ENCODE peak calls at places on chromosomes 16 and 17, in four cellular contexts. One of them, this sample, is unnamed.

GRCh38 chr17:11369570-11369969 is 128.6 kb downstream of the SHISA6 start:
- DNase-seq in heart right ventricle: no peak
- DNase-seq in H1: no peak
- DNase-seq in GM12865: no peak
- DNase-seq in this sample: no peak

GRCh38 chr17:57553525-57553924 is 191.6 kb downstream of the CCDC182 start:
- DNase-seq in heart right ventricle: no peak
- DNase-seq in GM12865: no peak
- DNase-seq in H1: no peak
- DNase-seq in this sample: peak

GRCh38 chr17:20071824-20072691 is 62.9 kb downstream of the SPECC1 start:
- DNase-seq in H1: no peak
- DNase-seq in GM12865: no peak
- DNase-seq in heart right ventricle: no peak
- DNase-seq in this sample: no peak

GRCh38 chr17:57475786-57476185 is 219.5 kb downstream of the MSI2 start:
- DNase-seq in GM12865: no peak
- DNase-seq in heart right ventricle: no peak
- DNase-seq in H1: no peak
- DNase-seq in this sample: no peak

GRCh38 chr16:56389554-56389953 is 35.8 kb downstream of the AMFR start:
- DNase-seq in heart right ventricle: no peak
- DNase-seq in H1: no peak
- DNase-seq in GM12865: no peak
- DNase-seq in this sample: peak

GRCh38 chr17:17403899-17404576 is 72.8 kb upstream of the MED9 start:
- DNase-seq in heart right ventricle: no peak
- DNase-seq in H1: no peak
- DNase-seq in GM12865: no peak
- DNase-seq in this sample: no peak

GRCh38 chr17:57459286-57459915 is 203.1 kb downstream of the MSI2 start:
- DNase-seq in GM12865: peak
- DNase-seq in heart right ventricle: no peak
- DNase-seq in H1: no peak
- DNase-seq in this sample: peak

GRCh38 chr16:82031116-82032084 is 3.7 kb upstream of the HSD17B2 start:
- DNase-seq in H1: no peak
- DNase-seq in GM12865: peak
- DNase-seq in heart right ventricle: no peak
- DNase-seq in this sample: peak

GRCh38 chr16:71969353-71969752 is 30.8 kb downstream of the PKD1L3 start:
- DNase-seq in H1: no peak
- DNase-seq in GM12865: no peak
- DNase-seq in heart right ventricle: no peak
- DNase-seq in this sample: no peak

GRCh38 chr16:49890876-49891275 is 35.0 kb upstream of the ZNF423 start:
- DNase-seq in H1: peak
- DNase-seq in GM12865: peak
- DNase-seq in heart right ventricle: no peak
- DNase-seq in this sample: peak

GRCh38 chr16:66128363-66128725 is 238.1 kb upstream of the CDH5 start:
- DNase-seq in GM12865: no peak
- DNase-seq in heart right ventricle: no peak
- DNase-seq in H1: no peak
- DNase-seq in this sample: no peak

GRCh38 chr16:30003670-30004423 is 7.0 kb downstream of the DOC2A start:
- DNase-seq in H1: no peak
- DNase-seq in heart right ventricle: no peak
- DNase-seq in GM12865: no peak
- DNase-seq in this sample: no peak

GRCh38 chr17:70608193-70608592 is 438.9 kb downstream of the KCNJ2 start:
- DNase-seq in GM12865: no peak
- DNase-seq in H1: no peak
- DNase-seq in heart right ventricle: no peak
- DNase-seq in this sample: no peak

GRCh38 chr16:65663774-65664173 is 541.9 kb upstream of the CDH11 start:
- DNase-seq in heart right ventricle: no peak
- DNase-seq in GM12865: no peak
- DNase-seq in H1: no peak
- DNase-seq in this sample: no peak

GRCh38 chr16:1491327-1491726 is 1.8 kb upstream of the TELO2 start:
- DNase-seq in heart right ventricle: no peak
- DNase-seq in H1: no peak
- DNase-seq in GM12865: no peak
- DNase-seq in this sample: no peak

GRCh38 chr17:48388955-48389764 is 40.9 kb downstream of the SKAP1 start:
- DNase-seq in GM12865: no peak
- DNase-seq in heart right ventricle: no peak
- DNase-seq in H1: no peak
- DNase-seq in this sample: no peak

GRCh38 chr16:66843191-66843590 is 1.0 kb upstream of the CA7 start:
- DNase-seq in H1: no peak
- DNase-seq in heart right ventricle: no peak
- DNase-seq in GM12865: no peak
- DNase-seq in this sample: no peak

GRCh38 chr16:86181526-86181925 is 282.6 kb downstream of the IRF8 start:
- DNase-seq in H1: no peak
- DNase-seq in heart right ventricle: no peak
- DNase-seq in GM12865: peak
- DNase-seq in this sample: no peak

GRCh38 chr17:81870155-81870977 is 771 bp downstream of the ARHGDIA start:
- DNase-seq in GM12865: peak
- DNase-seq in heart right ventricle: peak
- DNase-seq in H1: peak
- DNase-seq in this sample: peak

GRCh38 chr16:10876305-10876704 is 697 bp upstream of the CIITA start:
- DNase-seq in heart right ventricle: no peak
- DNase-seq in H1: no peak
- DNase-seq in GM12865: peak
- DNase-seq in this sample: no peak

GRCh38 chr17:40069751-40070643 is 7.2 kb downstream of the THRA start:
- DNase-seq in H1: no peak
- DNase-seq in heart right ventricle: peak
- DNase-seq in GM12865: peak
- DNase-seq in this sample: peak

GRCh38 chr16:7746971-7747370 is 414.3 kb downstream of the RBFOX1 start:
- DNase-seq in H1: no peak
- DNase-seq in GM12865: no peak
- DNase-seq in heart right ventricle: no peak
- DNase-seq in this sample: no peak

GRCh38 chr17:39450051-39450450 is 1.0 kb downstream of the MED1 start:
- DNase-seq in H1: no peak
- DNase-seq in GM12865: no peak
- DNase-seq in heart right ventricle: no peak
- DNase-seq in this sample: no peak

GRCh38 chr16:87336850-87337240 is 19.7 kb upstream of the C16orf95 start:
- DNase-seq in H1: no peak
- DNase-seq in heart right ventricle: no peak
- DNase-seq in GM12865: no peak
- DNase-seq in this sample: no peak

GRCh38 chr16:1941162-1941923 is 1.7 kb downstream of the MSRB1 start:
- DNase-seq in GM12865: no peak
- DNase-seq in heart right ventricle: no peak
- DNase-seq in H1: no peak
- DNase-seq in this sample: no peak

GRCh38 chr16:77876776-77877175 is 88.4 kb downstream of the VAT1L start:
- DNase-seq in GM12865: no peak
- DNase-seq in heart right ventricle: no peak
- DNase-seq in H1: no peak
- DNase-seq in this sample: no peak

GRCh38 chr16:65201446-65202010 is 79.7 kb upstream of the CDH11 start:
- DNase-seq in H1: no peak
- DNase-seq in GM12865: no peak
- DNase-seq in heart right ventricle: no peak
- DNase-seq in this sample: no peak

GRCh38 chr16:50154369-50154947 is 1.4 kb downstream of the TENT4B start:
- DNase-seq in heart right ventricle: no peak
- DNase-seq in GM12865: peak
- DNase-seq in H1: no peak
- DNase-seq in this sample: peak

GRCh38 chr16:69938981-69939820 is 11.9 kb upstream of the CLEC18A start:
- DNase-seq in H1: no peak
- DNase-seq in heart right ventricle: no peak
- DNase-seq in GM12865: no peak
- DNase-seq in this sample: no peak

GRCh38 chr16:57531635-57532220 is 4.6 kb downstream of the CCDC102A start:
- DNase-seq in H1: peak
- DNase-seq in GM12865: no peak
- DNase-seq in heart right ventricle: no peak
- DNase-seq in this sample: no peak

GRCh38 chr17:64315032-64315490 is 52.0 kb upstream of the TEX2 start:
- DNase-seq in GM12865: no peak
- DNase-seq in heart right ventricle: peak
- DNase-seq in H1: no peak
- DNase-seq in this sample: peak

GRCh38 chr16:11871193-11871592 is 19.9 kb upstream of the RSL1D1 start:
- DNase-seq in GM12865: no peak
- DNase-seq in H1: no peak
- DNase-seq in heart right ventricle: no peak
- DNase-seq in this sample: peak

GRCh38 chr17:61335845-61336655 is 63.6 kb upstream of the TBX2 start:
- DNase-seq in heart right ventricle: peak
- DNase-seq in GM12865: no peak
- DNase-seq in H1: no peak
- DNase-seq in this sample: no peak

GRCh38 chr17:66302761-66303626 is 581 bp downstream of the PRKCA start:
- DNase-seq in H1: peak
- DNase-seq in GM12865: peak
- DNase-seq in heart right ventricle: peak
- DNase-seq in this sample: peak

GRCh38 chr17:45108595-45109521 is 23.5 kb downstream of the PLCD3 start:
- DNase-seq in GM12865: no peak
- DNase-seq in heart right ventricle: no peak
- DNase-seq in H1: no peak
- DNase-seq in this sample: no peak

GRCh38 chr17:78862073-78863023 is 21.7 kb upstream of the USP36 start:
- DNase-seq in GM12865: no peak
- DNase-seq in heart right ventricle: peak
- DNase-seq in H1: no peak
- DNase-seq in this sample: peak

GRCh38 chr17:45197108-45197507 is 24.6 kb upstream of the FMNL1 start:
- DNase-seq in H1: no peak
- DNase-seq in GM12865: no peak
- DNase-seq in heart right ventricle: no peak
- DNase-seq in this sample: no peak

GRCh38 chr16:27776556-27776955 is 226.6 kb downstream of the KATNIP start:
- DNase-seq in heart right ventricle: no peak
- DNase-seq in GM12865: no peak
- DNase-seq in H1: no peak
- DNase-seq in this sample: no peak

GRCh38 chr17:48100160-48100559 is 1.1 kb downstream of the CBX1 start:
- DNase-seq in heart right ventricle: no peak
- DNase-seq in H1: no peak
- DNase-seq in GM12865: no peak
- DNase-seq in this sample: peak

DNA sequence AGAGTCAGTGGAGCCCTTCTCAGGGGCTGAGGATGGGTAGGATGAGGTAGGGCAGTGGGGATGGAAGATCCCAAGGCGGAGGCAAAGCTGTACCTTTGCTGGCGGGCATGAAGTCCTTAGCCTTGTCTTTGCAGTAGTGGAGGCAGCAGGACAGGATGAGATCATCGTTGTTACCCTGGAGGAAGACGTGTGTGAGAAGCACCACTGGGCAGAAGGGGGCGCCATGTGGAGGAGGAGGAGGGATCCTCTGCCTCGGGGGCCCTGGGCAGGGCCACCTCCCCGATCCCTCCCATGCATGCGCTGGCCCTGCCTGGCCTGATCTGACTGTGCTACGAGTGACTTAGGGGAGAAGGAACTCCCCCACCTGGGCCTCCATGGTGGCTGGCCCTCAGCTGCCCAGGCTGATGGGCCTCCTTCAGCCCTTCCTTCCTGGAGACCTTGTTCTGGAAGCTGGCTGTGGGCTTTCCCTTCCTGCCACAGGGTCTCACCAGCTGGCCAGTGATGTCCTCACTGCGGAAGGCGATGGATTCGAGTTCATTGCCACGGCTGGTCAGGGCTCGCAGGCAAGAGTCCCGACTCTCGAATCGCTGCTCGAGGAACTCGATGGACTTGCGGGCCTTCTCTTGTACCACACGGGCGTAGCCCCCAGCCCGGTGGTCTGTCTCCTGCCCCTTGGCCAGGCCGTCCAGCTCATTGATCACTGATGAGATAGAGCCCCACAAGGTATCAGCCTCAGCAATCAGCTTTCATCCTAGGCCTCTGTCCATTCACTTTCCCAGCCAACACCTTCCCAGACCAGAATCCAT is 10.3 kb downstream of the HIC1 start:
- DNase-seq in heart right ventricle: peak
- DNase-seq in GM12865: peak
- DNase-seq in H1: peak
- DNase-seq in this sample: peak
- TF ChIP-seq CTCF in heart right ventricle: peak
- TF ChIP-seq CTCF in GM12865: peak
- TF ChIP-seq CTCF in H1: peak
- TF ChIP-seq CTCF in this sample: peak

GRCh38 chr17:7019406-7019805 is 3.4 kb upstream of the BCL6B start:
- DNase-seq in heart right ventricle: no peak
- DNase-seq in H1: no peak
- DNase-seq in GM12865: no peak
- DNase-seq in this sample: no peak
- H3K4me3 ChIP-seq in heart right ventricle: peak
- H3K4me3 ChIP-seq in H1: no peak
- H3K4me3 ChIP-seq in GM12865: no peak
- H3K4me3 ChIP-seq in this sample: peak

GRCh38 chr17:8890671-8891070 is 23.2 kb upstream of the PIK3R6 start:
- DNase-seq in GM12865: no peak
- DNase-seq in H1: no peak
- DNase-seq in heart right ventricle: no peak
- DNase-seq in this sample: no peak
- TF ChIP-seq CTCF in GM12865: no peak
- TF ChIP-seq CTCF in H1: no peak
- TF ChIP-seq CTCF in heart right ventricle: no peak
- TF ChIP-seq CTCF in this sample: no peak

GRCh38 chr17:75098861-75099260 is 10.9 kb upstream of the ARMC7 start:
- DNase-seq in GM12865: no peak
- DNase-seq in H1: no peak
- DNase-seq in heart right ventricle: no peak
- DNase-seq in this sample: no peak

GRCh38 chr17:75105269-75106080 is 4.3 kb upstream of the ARMC7 start:
- DNase-seq in heart right ventricle: no peak
- DNase-seq in GM12865: peak
- DNase-seq in H1: peak
- DNase-seq in this sample: peak

GRCh38 chr17:75099881-75100595 is 9.7 kb upstream of the ARMC7 start:
- DNase-seq in GM12865: no peak
- DNase-seq in heart right ventricle: no peak
- DNase-seq in H1: no peak
- DNase-seq in this sample: no peak

GRCh38 chr17:75103601-75104554 is 5.9 kb upstream of the ARMC7 start:
- DNase-seq in GM12865: no peak
- DNase-seq in heart right ventricle: no peak
- DNase-seq in H1: no peak
- DNase-seq in this sample: no peak

GRCh38 chr17:75102385-75102821 is 7.4 kb upstream of the ARMC7 start:
- DNase-seq in H1: no peak
- DNase-seq in heart right ventricle: no peak
- DNase-seq in GM12865: no peak
- DNase-seq in this sample: no peak
- H3K4me3 ChIP-seq in H1: no peak
- H3K4me3 ChIP-seq in heart right ventricle: no peak
- H3K4me3 ChIP-seq in GM12865: no peak
- H3K4me3 ChIP-seq in this sample: no peak

GRCh38 chr16:89945654-89946053 is 2.9 kb upstream of the DEF8 start:
- DNase-seq in GM12865: no peak
- DNase-seq in H1: no peak
- DNase-seq in heart right ventricle: no peak
- DNase-seq in this sample: no peak
- TF ChIP-seq CTCF in GM12865: no peak
- TF ChIP-seq CTCF in H1: peak
- TF ChIP-seq CTCF in heart right ventricle: no peak
- TF ChIP-seq CTCF in this sample: no peak

This sample was measured in cardiac fibroblast.